ENCODE peak calls at places on chromosomes 16 and 17, in six cellular contexts. L is GM12865; U is cardiac fibroblast; C is AG10803; Z is CD4-positive, CD25-positive, alpha-beta regulatory T cell; X is kidney. Q is an unnamed sample.

GRCh38 chr16:14240216-14240843 is 169.2 kb downstream of the MRTFB start:
- DNase-seq in Z (no peak), X (no peak), C (peak; percentile 52), L (no peak), U (peak; percentile 8), Q (no peak)

GRCh38 chr17:28380572-28380907 is 9.0 kb downstream of the SARM1 start:
- DNase-seq in Z (no peak), L (no peak), X (no peak), U (no peak), C (no peak), Q (no peak)

GRCh38 chr16:67104061-67104460 is 5.7 kb upstream of the PHAF1 start:
- DNase-seq in X (no peak), L (peak; percentile 14), U (peak; percentile 49), C (peak; percentile 29), Z (no peak), Q (no peak)

GRCh38 chr17:28993013-28993600 is 12.7 kb downstream of the SEZ6 start:
- DNase-seq in Z (no peak), L (no peak), X (no peak), U (no peak), C (no peak), Q (no peak)

GRCh38 chr17:80312621-80313135 is 52.0 kb downstream of the RNF213 start:
- DNase-seq in L (no peak), X (no peak), U (no peak), Z (no peak), C (no peak), Q (no peak)

GRCh38 chr17:18250259-18250658 is 8.3 kb downstream of the FLII start:
- DNase-seq in U (no peak), C (no peak), L (no peak), X (peak; percentile 73), Z (no peak), Q (no peak)

GRCh38 chr17:77444653-77445029 is 303.9 kb downstream of the SEC14L1 start:
- DNase-seq in U (peak; percentile 83), L (peak; percentile 87), X (no peak), Z (no peak), C (peak; percentile 71), Q (no peak)

GRCh38 chr17:73342057-73342522 is 30.3 kb upstream of the CDC42EP4 start:
- DNase-seq in C (peak; percentile 87), U (peak; percentile 96), L (peak; percentile 56), Z (no peak), X (peak; percentile 94), Q (peak; percentile 96)

GRCh38 chr17:77313831-77314230 is 173.1 kb downstream of the SEC14L1 start:
- DNase-seq in L (no peak), C (no peak), X (peak; percentile 50), Z (no peak), U (no peak), Q (no peak)

GRCh38 chr17:71975331-71975801 is 145.5 kb upstream of the SOX9 start:
- DNase-seq in L (no peak), Z (no peak), X (peak; percentile 67), U (peak; percentile 68), C (peak; percentile 46), Q (no peak)

GRCh38 chr17:73952498-73953205 is 250.8 kb upstream of the RPL38 start:
- DNase-seq in L (peak; percentile 2), C (no peak), U (no peak), X (peak; percentile 67), Z (no peak), Q (no peak)

GRCh38 chr16:82045471-82046178 is 10.6 kb downstream of the HSD17B2 start:
- DNase-seq in Z (no peak), X (no peak), U (no peak), C (no peak), L (no peak), Q (no peak)

GRCh38 chr16:79752421-79752820 is 151.9 kb upstream of the MAF start:
- DNase-seq in L (no peak), U (no peak), C (no peak), X (no peak), Z (no peak), Q (no peak)

GRCh38 chr16:57137566-57138273 is 45.3 kb downstream of the CPNE2 start:
- DNase-seq in L (no peak), C (no peak), Z (no peak), X (peak; percentile 57), U (no peak), Q (no peak)

GRCh38 chr17:75524971-75525805 is at the start of gene LLGL2:
- DNase-seq in C (no peak), Z (peak; percentile 84), X (peak; percentile 96), U (peak; percentile 50), L (peak; percentile 84), Q (no peak)

GRCh38 chr17:65548570-65548969 is 12.9 kb downstream of the AXIN2 start:
- DNase-seq in U (no peak), L (no peak), C (no peak), X (no peak), Z (no peak), Q (no peak)

GRCh38 chr17:75267403-75268232 is 3.4 kb downstream of the MIF4GD start:
- DNase-seq in Z (no peak), U (no peak), L (peak; percentile 49), X (no peak), C (no peak), Q (no peak)

GRCh38 chr16:48291303-48291702 is 44.0 kb upstream of the ABCC11 start:
- DNase-seq in C (peak; percentile 6), U (no peak), X (no peak), Z (no peak), L (no peak), Q (no peak)

GRCh38 chr16:28297784-28298510 is 5.6 kb downstream of the SBK1 start:
- DNase-seq in U (no peak), C (no peak), L (no peak), X (no peak), Z (no peak), Q (no peak)

GRCh38 chr16:16867994-16868393 is 489.1 kb downstream of the NPIPA7 start:
- DNase-seq in C (no peak), Z (no peak), X (no peak), L (no peak), U (no peak), Q (no peak)

GRCh38 chr17:31697838-31698237 is 161.2 kb downstream of the COPRS start:
- DNase-seq in Z (no peak), L (no peak), U (no peak), C (no peak), X (no peak), Q (no peak)

GRCh38 chr16:31569360-31569717 is 41.6 kb downstream of the AHSP start:
- DNase-seq in L (no peak), U (no peak), C (no peak), Z (no peak), X (no peak), Q (no peak)
- H3K4me3 ChIP-seq in L (no peak overlapping the region), U (no peak overlapping the region), C (no peak overlapping the region), Z (no peak overlapping the region), X (no peak overlapping the region), Q (no peak overlapping the region)

GRCh38 chr17:81483085-81483861 is 29.3 kb downstream of the ACTG1 start:
- DNase-seq in X (peak; percentile 84), C (no peak), U (peak; percentile 41), L (peak; percentile 34), Z (no peak), Q (no peak)
- H3K4me3 ChIP-seq in X (no peak overlapping the region), C (no peak overlapping the region), U (no peak overlapping the region), L (no peak overlapping the region), Z (no peak overlapping the region), Q (no peak overlapping the region)

GRCh38 chr16:2035431-2036199 is 8.9 kb downstream of the NHERF2 start:
- DNase-seq in C (peak; percentile 86), Z (no peak), L (no peak), U (peak; percentile 82), X (peak; percentile 93), Q (no peak)

GRCh38 chr16:2036200-2036966 is 9.7 kb downstream of the NHERF2 start:
- DNase-seq in U (no peak), C (no peak), L (no peak), X (peak; percentile 77), Z (no peak), Q (no peak)

GRCh38 chr16:2037115-2037514 is 10.4 kb downstream of the NHERF2 start:
- DNase-seq in L (no peak), U (no peak), C (no peak), X (no peak), Z (no peak), Q (no peak)

GRCh38 chr16:2033057-2033911 is 6.6 kb downstream of the NHERF2 start:
- DNase-seq in C (peak; percentile 79), Z (no peak), U (peak; percentile 76), L (no peak), X (peak; percentile 88), Q (no peak)

DNA sequence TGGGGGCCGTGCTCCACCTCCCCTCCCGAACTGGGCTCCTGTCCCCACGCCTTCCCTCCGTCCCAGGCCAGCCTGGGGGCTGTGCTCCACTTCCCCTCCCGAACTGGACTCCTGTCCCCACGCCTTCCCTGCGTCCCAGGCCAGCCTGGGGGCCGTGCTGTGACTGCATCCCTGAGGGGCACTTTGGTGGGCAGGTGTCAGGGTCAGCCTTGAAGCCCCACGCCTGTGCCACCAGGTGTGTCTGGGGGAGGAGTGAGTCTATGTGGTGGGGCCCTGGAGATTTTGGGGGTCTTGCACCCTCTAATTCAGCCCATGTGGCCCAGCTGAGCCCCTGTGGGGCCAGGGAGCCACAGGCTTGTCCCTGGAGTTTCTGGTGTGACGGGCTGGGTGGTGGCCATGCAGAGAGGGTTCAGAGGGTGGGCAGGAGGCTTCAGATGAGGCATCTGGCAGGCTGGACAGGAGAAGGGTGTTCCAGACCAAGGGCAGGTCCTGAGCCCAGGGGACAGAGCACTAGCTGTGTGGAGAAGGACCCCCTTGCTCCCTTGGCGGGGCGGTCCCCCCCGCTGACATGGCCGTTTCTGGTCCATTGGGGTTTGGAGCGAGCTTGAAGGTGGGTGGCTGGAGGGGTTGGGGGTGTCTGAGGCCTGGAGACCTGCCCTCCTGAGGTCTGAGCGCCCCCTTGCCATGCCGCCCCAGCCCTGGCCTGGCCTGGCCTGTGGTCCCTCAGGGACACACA is 8.2 kb downstream of the NHERF2 start:
- DNase-seq in Z (no peak), L (no peak), C (no peak), U (no peak), X (peak; percentile 80), Q (no peak)
- H3K4me3 ChIP-seq in Z (no peak overlapping the region), L (no peak overlapping the region), C (peak overlapping the region; percentile 39), U (peak overlapping the region; percentile 28), X (peak overlapping the region; percentile 34), Q (no peak overlapping the region)

GRCh38 chr17:68200689-68201424 is 47.0 kb upstream of the AMZ2 start:
- DNase-seq in U (peak; percentile 81), C (peak; percentile 42), X (peak; percentile 90), Z (peak; percentile 63), L (peak; percentile 81), Q (no peak)
- H3K4me3 ChIP-seq in U (no peak overlapping the region), C (peak overlapping the region; percentile 39), X (peak overlapping the region; percentile 58), Z (peak overlapping the region; percentile 82), L (peak overlapping the region; percentile 32), Q (no peak overlapping the region)

GRCh38 chr17:42562845-42563509 is 1.0 kb downstream of the COASY start:
- DNase-seq in L (peak; percentile 62), C (peak; percentile 25), X (peak; percentile 80), Z (no peak), U (peak; percentile 51), Q (no peak)

GRCh38 chr17:42564815-42565522 is 1.9 kb upstream of the MLX start:
- DNase-seq in U (no peak), Z (no peak), C (no peak), X (peak; percentile 69), L (no peak), Q (no peak)

GRCh38 chr17:42563950-42564349 is 2.0 kb downstream of the COASY start:
- DNase-seq in Z (no peak), L (no peak), U (no peak), C (no peak), X (peak; percentile 69), Q (no peak)

GRCh38 chr17:42561908-42562844 is at the start of gene COASY:
- DNase-seq in C (peak; percentile 97), U (peak; percentile 98), Z (peak; percentile 85), X (peak; percentile 98), L (peak; percentile 98), Q (peak; percentile 88)

GRCh38 chr17:42563543-42563942 is 1.6 kb downstream of the COASY start:
- DNase-seq in U (no peak), X (peak; percentile 59), C (no peak), Z (no peak), L (no peak), Q (no peak)
- H3K4me3 ChIP-seq in U (peak overlapping the region; percentile 91), X (peak overlapping the region; percentile 90), C (peak overlapping the region; percentile 95), Z (peak overlapping the region; percentile 35), L (peak overlapping the region; percentile 87), Q (peak overlapping the region; percentile 93)